ENCODE peak calls at places on chromosomes 16 and 17, in ten cellular contexts. G is stomach, C is breast epithelium, L is Panc1, I is SK-N-SH, N is K562, D is transverse colon, Y is prostate gland, V is esophagus muscularis mucosa, H is endothelial cell of umbilical vein. P is an unnamed sample.

GRCh38 chr16:3580686-3581085 is 3.5 kb upstream of the NLRC3 start:
- DNase-seq in G (no peak), C (no peak), L (no peak), I (no peak), N (no peak), D (no peak), Y (no peak), V (no peak), H (no peak), P (no peak)

GRCh38 chr16:2756288-2757015 is 4.0 kb downstream of the SRRM2 start:
- DNase-seq in G (no peak), C (no peak), L (no peak), I (no peak), N (no peak), D (no peak), Y (no peak), V (no peak), H (no peak), P (no peak)

GRCh38 chr17:38428643-38429371 is 543 bp downstream of the ARHGAP23 start:
- DNase-seq in G (peak), C (no peak), L (no peak), I (peak), N (no peak), D (peak), Y (no peak), V (no peak), H (peak), P (no peak)

GRCh38 chr16:72989203-72989991 is 58.5 kb downstream of the ZFHX3 start:
- DNase-seq in G (no peak), C (no peak), L (no peak), I (no peak), N (no peak), D (no peak), Y (peak), V (no peak), H (peak), P (no peak)

GRCh38 chr16:50611332-50611934 is 63.2 kb downstream of the NKD1 start:
- DNase-seq in G (no peak), C (no peak), L (no peak), I (no peak), N (peak), D (no peak), Y (no peak), V (no peak), H (peak), P (no peak)

GRCh38 chr16:16073884-16074781 is 124.7 kb downstream of the ABCC1 start:
- DNase-seq in G (peak), C (no peak), L (no peak), I (no peak), N (no peak), D (peak), Y (no peak), V (no peak), H (no peak), P (no peak)

GRCh38 chr17:69539781-69540319 is 125.4 kb downstream of the MAP2K6 start:
- DNase-seq in G (no peak), C (no peak), L (no peak), I (no peak), N (no peak), D (no peak), Y (no peak), V (no peak), H (peak), P (no peak)

GRCh38 chr16:3161235-3162018 is 26.6 kb upstream of the OR1F1 start:
- DNase-seq in G (no peak), C (no peak), L (no peak), I (no peak), N (no peak), D (peak), Y (no peak), V (no peak), H (no peak), P (no peak)

GRCh38 chr17:34437188-34437587 is 74.2 kb upstream of the CCL1 start:
- DNase-seq in G (no peak), C (no peak), L (no peak), I (no peak), N (no peak), D (no peak), Y (no peak), V (no peak), H (no peak), P (no peak)

GRCh38 chr16:85394511-85395206 is 218.5 kb upstream of the GSE1 start:
- DNase-seq in G (no peak), C (no peak), L (no peak), I (no peak), N (no peak), D (no peak), Y (no peak), V (no peak), H (no peak), P (no peak)

GRCh38 chr17:29433551-29433950 is 43.4 kb downstream of the TAOK1 start:
- DNase-seq in G (no peak), C (no peak), L (no peak), I (no peak), N (no peak), D (no peak), Y (no peak), V (no peak), H (no peak), P (no peak)

GRCh38 chr17:79739148-79740062 is 8.7 kb downstream of the ENPP7 start:
- DNase-seq in G (no peak), C (no peak), L (no peak), I (no peak), N (peak), D (no peak), Y (peak), V (no peak), H (no peak), P (no peak)

GRCh38 chr16:27313422-27314160 is at the start of gene IL4R:
- DNase-seq in G (peak), C (no peak), L (no peak), I (peak), N (peak), D (peak), Y (peak), V (no peak), H (peak), P (no peak)

GRCh38 chr17:29195465-29196081 is 15.4 kb upstream of the MYO18A start:
- DNase-seq in G (no peak), C (no peak), L (no peak), I (no peak), N (no peak), D (no peak), Y (no peak), V (no peak), H (no peak), P (peak)

GRCh38 chr17:696412-696811 is 18.2 kb downstream of the VPS53 start:
- DNase-seq in G (no peak), C (no peak), L (no peak), I (peak), N (no peak), D (no peak), Y (no peak), V (no peak), H (no peak), P (no peak)

GRCh38 chr16:54366943-54367342 is 80.4 kb upstream of the IRX3 start:
- DNase-seq in G (no peak), C (no peak), L (no peak), I (no peak), N (no peak), D (no peak), Y (no peak), V (no peak), H (no peak), P (no peak)

GRCh38 chr16:2467301-2468141 is 3.6 kb upstream of the NTN3 start:
- DNase-seq in G (peak), C (peak), L (no peak), I (peak), N (no peak), D (peak), Y (peak), V (no peak), H (peak), P (no peak)

GRCh38 chr16:75065149-75065807 is 51.3 kb downstream of the LDHD start:
- DNase-seq in G (no peak), C (no peak), L (no peak), I (no peak), N (peak), D (peak), Y (peak), V (no peak), H (no peak), P (no peak)

GRCh38 chr17:7186241-7186640 is 7.1 kb upstream of the ASGR1 start:
- DNase-seq in G (no peak), C (no peak), L (no peak), I (no peak), N (peak), D (no peak), Y (no peak), V (no peak), H (no peak), P (no peak)

GRCh38 chr17:53058031-53058430 is 764.7 kb upstream of the KIF2B start:
- DNase-seq in G (no peak), C (no peak), L (no peak), I (no peak), N (no peak), D (no peak), Y (no peak), V (no peak), H (no peak), P (no peak)

GRCh38 chr17:9818760-9819159 is 3.1 kb downstream of the GSG1L2 start:
- DNase-seq in G (no peak), C (no peak), L (no peak), I (no peak), N (no peak), D (no peak), Y (no peak), V (no peak), H (no peak), P (no peak)

GRCh38 chr17:2309338-2310143 is 5.8 kb downstream of the SRR start:
- DNase-seq in G (no peak), C (no peak), L (no peak), I (no peak), N (no peak), D (no peak), Y (no peak), V (no peak), H (no peak), P (no peak)

GRCh38 chr16:35239561-35239960 is 1780.1 kb downstream of the TP53TG3F start:
- DNase-seq in G (no peak), C (no peak), L (no peak), I (no peak), N (no peak), D (no peak), Y (no peak), V (no peak), H (no peak), P (no peak)

GRCh38 chr17:2123467-2124251 is 68.8 kb downstream of the HIC1 start:
- DNase-seq in G (no peak), C (no peak), L (no peak), I (no peak), N (no peak), D (peak), Y (no peak), V (no peak), H (peak), P (no peak)

GRCh38 chr16:20347666-20348364 is 4.7 kb downstream of the UMOD start:
- DNase-seq in G (no peak), C (no peak), L (no peak), I (no peak), N (peak), D (no peak), Y (no peak), V (no peak), H (no peak), P (no peak)

GRCh38 chr17:43661699-43662431 is at the start of gene MEOX1:
- DNase-seq in G (no peak), C (no peak), L (no peak), I (no peak), N (no peak), D (no peak), Y (no peak), V (no peak), H (no peak), P (no peak)

GRCh38 chr17:30586818-30587595 is 109.8 kb downstream of the GOSR1 start:
- DNase-seq in G (no peak), C (no peak), L (no peak), I (no peak), N (no peak), D (no peak), Y (no peak), V (no peak), H (peak), P (no peak)

GRCh38 chr17:39999067-39999466 is 16.2 kb upstream of the CSF3 start:
- DNase-seq in G (no peak), C (no peak), L (no peak), I (no peak), N (no peak), D (no peak), Y (no peak), V (no peak), H (no peak), P (no peak)

GRCh38 chr16:57544129-57544653 is 1.7 kb downstream of the ADGRG5 start:
- DNase-seq in G (no peak), C (peak), L (no peak), I (no peak), N (no peak), D (peak), Y (no peak), V (no peak), H (no peak), P (no peak)

DNA sequence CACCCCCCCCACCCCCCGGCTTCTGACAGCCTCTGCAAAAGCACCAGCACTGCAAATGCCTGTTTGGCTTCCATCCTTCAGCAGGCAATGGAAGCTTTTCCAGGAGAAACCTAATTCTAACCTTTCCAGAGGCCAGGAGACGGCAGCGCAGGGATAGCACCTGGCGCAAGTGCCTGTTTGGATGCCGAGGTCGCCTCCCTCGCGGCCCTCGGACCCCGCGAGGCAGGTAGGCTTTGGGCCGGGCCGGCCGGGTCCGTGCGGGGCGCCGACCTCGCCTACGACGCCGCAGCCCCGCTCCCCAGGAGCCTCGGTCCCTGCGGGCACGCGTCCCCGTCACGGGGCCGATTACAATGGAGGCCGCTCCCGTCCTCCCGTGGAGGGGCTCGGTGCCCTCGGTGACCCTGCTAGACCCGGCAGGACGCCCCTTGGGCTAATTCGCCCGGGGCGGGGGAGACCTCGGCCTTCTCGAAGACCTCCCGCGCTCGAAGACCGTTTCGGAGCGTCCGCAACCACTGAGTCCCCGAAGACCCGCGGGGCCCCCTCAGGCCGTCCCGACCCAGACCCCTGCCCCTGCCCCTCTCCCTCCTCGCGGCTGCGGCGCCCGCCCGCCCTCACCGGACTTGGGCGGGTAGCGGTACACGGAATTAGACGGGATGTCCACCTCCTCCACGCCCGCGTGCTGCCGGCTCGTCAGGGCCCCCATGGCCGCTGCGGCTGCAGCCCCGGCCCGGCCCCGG is 587 bp downstream of the RNF157 start:
- DNase-seq in G (no peak), C (no peak), L (no peak), I (peak), N (no peak), D (no peak), Y (no peak), V (no peak), H (no peak), P (no peak)
- H3K4me3 ChIP-seq in G (peak), C (peak), L (peak), I (peak), N (peak), D (peak), Y (peak), V (peak), H (no peak), P (peak)

DNA sequence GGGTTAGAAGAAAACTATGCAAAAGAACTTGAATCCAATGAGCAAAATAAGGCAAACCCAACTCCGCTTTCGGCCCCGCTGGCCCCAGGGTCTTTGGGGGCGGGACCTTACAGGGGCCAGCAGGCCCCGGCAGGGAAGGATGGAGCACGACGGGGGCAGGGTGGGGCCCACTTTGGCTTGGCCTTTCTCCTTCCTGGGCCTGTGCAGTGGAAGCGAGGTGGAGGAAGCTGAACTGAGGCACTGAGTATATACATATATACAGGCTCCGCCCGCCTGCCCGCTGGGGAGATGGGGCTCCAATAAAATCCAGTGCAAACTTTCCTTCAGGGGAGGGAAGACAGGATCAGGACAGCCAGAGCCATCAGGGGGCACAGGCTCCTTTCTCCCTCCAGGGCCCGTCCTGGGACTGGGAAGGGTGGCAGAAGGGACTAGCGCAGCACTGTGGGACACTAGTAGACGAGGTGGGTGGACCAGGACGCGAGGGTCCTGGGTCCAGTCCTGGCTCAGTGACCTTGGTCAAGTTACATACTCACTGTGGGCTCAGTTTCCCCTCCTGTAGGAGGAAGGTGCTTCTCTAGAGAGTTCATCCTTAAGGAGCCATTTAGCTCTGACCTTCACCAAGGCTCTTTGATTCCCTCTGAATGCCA is 20.9 kb upstream of the MPO start:
- DNase-seq in G (peak), C (no peak), L (no peak), I (no peak), N (no peak), D (no peak), Y (no peak), V (peak), H (no peak), P (no peak)
- TF ChIP-seq POLR2AphosphoS5 in G (no peak), C (no peak), L (no peak), I (no peak), N (no peak), D (no peak), Y (no peak), V (no peak), H (no peak), P (no peak)

GRCh38 chr17:17937450-17937849 is 34.8 kb downstream of the TOM1L2 start:
- DNase-seq in G (no peak), C (no peak), L (no peak), I (no peak), N (no peak), D (no peak), Y (no peak), V (no peak), H (no peak), P (no peak)

GRCh38 chr17:17935321-17936271 is 36.6 kb downstream of the TOM1L2 start:
- DNase-seq in G (no peak), C (no peak), L (no peak), I (no peak), N (no peak), D (peak), Y (no peak), V (no peak), H (no peak), P (no peak)

GRCh38 chr17:17938388-17939107 is 33.7 kb downstream of the TOM1L2 start:
- DNase-seq in G (no peak), C (no peak), L (no peak), I (no peak), N (no peak), D (peak), Y (no peak), V (no peak), H (no peak), P (no peak)

GRCh38 chr17:17940451-17940911 is 31.7 kb downstream of the TOM1L2 start:
- DNase-seq in G (no peak), C (no peak), L (no peak), I (peak), N (no peak), D (no peak), Y (no peak), V (no peak), H (peak), P (no peak)

GRCh38 chr17:17937958-17938357 is 34.2 kb downstream of the TOM1L2 start:
- DNase-seq in G (no peak), C (no peak), L (no peak), I (no peak), N (no peak), D (no peak), Y (no peak), V (no peak), H (no peak), P (no peak)
- H3K27ac ChIP-seq in G (no peak), C (no peak), L (peak), I (no peak), N (no peak), D (peak), Y (no peak), V (no peak), H (no peak), P (no peak)

DNA sequence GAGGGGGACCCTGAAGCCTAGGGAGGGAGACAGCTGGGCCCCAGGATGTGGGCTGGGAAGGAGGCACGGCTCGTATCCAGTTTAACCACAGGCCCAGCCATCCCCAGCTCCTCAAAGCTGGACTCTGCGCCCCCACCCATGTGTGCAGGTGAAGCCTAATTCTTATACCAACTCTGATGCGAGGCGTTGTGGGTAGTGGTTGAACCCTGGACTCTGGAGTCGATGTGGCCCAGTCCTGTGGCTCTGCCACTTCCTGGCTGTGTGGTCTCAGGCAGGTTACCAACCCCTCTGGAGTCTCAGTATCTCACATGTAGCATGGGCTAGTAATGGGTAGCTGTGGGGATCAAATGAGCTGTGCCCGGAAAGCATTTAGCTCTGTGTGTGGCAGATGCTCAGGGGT is 60.4 kb upstream of the TOB1 start:
- DNase-seq in G (no peak), C (no peak), L (no peak), I (no peak), N (no peak), D (no peak), Y (no peak), V (no peak), H (no peak), P (no peak)
- H3K4me3 ChIP-seq in G (no peak), C (no peak), L (no peak), I (no peak), N (no peak), D (no peak), Y (no peak), V (no peak), H (no peak), P (no peak)

GRCh38 chr17:78403822-78404221 is 25.4 kb downstream of the PGS1 start:
- DNase-seq in G (no peak), C (no peak), L (no peak), I (no peak), N (no peak), D (no peak), Y (no peak), V (no peak), H (no peak), P (no peak)

GRCh38 chr17:78409191-78409621 is 30.8 kb downstream of the PGS1 start:
- DNase-seq in G (peak), C (no peak), L (no peak), I (no peak), N (no peak), D (peak), Y (peak), V (no peak), H (no peak), P (no peak)

GRCh38 chr17:78406396-78406795 is 27.9 kb downstream of the PGS1 start:
- DNase-seq in G (no peak), C (no peak), L (no peak), I (no peak), N (no peak), D (no peak), Y (no peak), V (no peak), H (no peak), P (no peak)

GRCh38 chr17:78408476-78409020 is 30.1 kb downstream of the PGS1 start:
- DNase-seq in G (no peak), C (no peak), L (no peak), I (no peak), N (no peak), D (peak), Y (no peak), V (no peak), H (no peak), P (no peak)

GRCh38 chr17:78407387-78407990 is 29.0 kb downstream of the PGS1 start:
- DNase-seq in G (no peak), C (no peak), L (no peak), I (no peak), N (no peak), D (no peak), Y (no peak), V (no peak), H (no peak), P (no peak)
- TF ChIP-seq POLR2AphosphoS5 in G (no peak), C (no peak), L (no peak), I (no peak), N (no peak), D (no peak), Y (no peak), V (no peak), H (no peak), P (no peak)

P was measured in SK-N-MC.